ENCODE peak calls at places on chromosomes 11 and 22, in nine cellular contexts. One of them, this sample, is unnamed.

GRCh38 chr11:108561535-108561991 is 32.0 kb downstream of the EXPH5 start:
- DNase-seq in lower leg skin: no peak
- DNase-seq in ovary: no peak
- DNase-seq in progenitor cell of endocrine pancreas: no peak
- DNase-seq in IMR-90: peak
- DNase-seq in uterus: no peak
- DNase-seq in HCT116: no peak
- DNase-seq in fibroblast of mammary gland: no peak
- DNase-seq in CD8-positive, alpha-beta T cell: no peak
- DNase-seq in this sample: no peak

GRCh38 chr22:31977939-31978338 is 33.6 kb downstream of the YWHAH start:
- DNase-seq in lower leg skin: no peak
- DNase-seq in ovary: no peak
- DNase-seq in progenitor cell of endocrine pancreas: no peak
- DNase-seq in IMR-90: no peak
- DNase-seq in uterus: no peak
- DNase-seq in HCT116: no peak
- DNase-seq in fibroblast of mammary gland: no peak
- DNase-seq in CD8-positive, alpha-beta T cell: no peak
- DNase-seq in this sample: no peak

GRCh38 chr11:120566176-120566575 is 54.6 kb downstream of the GRIK4 start:
- DNase-seq in lower leg skin: no peak
- DNase-seq in ovary: no peak
- DNase-seq in progenitor cell of endocrine pancreas: no peak
- DNase-seq in IMR-90: peak
- DNase-seq in uterus: no peak
- DNase-seq in HCT116: peak
- DNase-seq in fibroblast of mammary gland: no peak
- DNase-seq in CD8-positive, alpha-beta T cell: no peak
- DNase-seq in this sample: no peak

GRCh38 chr22:36116127-36116526 is 44.4 kb downstream of the APOL3 start:
- DNase-seq in lower leg skin: no peak
- DNase-seq in ovary: no peak
- DNase-seq in progenitor cell of endocrine pancreas: no peak
- DNase-seq in IMR-90: no peak
- DNase-seq in uterus: no peak
- DNase-seq in HCT116: no peak
- DNase-seq in fibroblast of mammary gland: no peak
- DNase-seq in CD8-positive, alpha-beta T cell: no peak
- DNase-seq in this sample: no peak

GRCh38 chr11:72015511-72016061 is 16.9 kb downstream of the IL18BP start:
- DNase-seq in lower leg skin: peak
- DNase-seq in ovary: no peak
- DNase-seq in progenitor cell of endocrine pancreas: no peak
- DNase-seq in IMR-90: peak
- DNase-seq in uterus: no peak
- DNase-seq in HCT116: no peak
- DNase-seq in fibroblast of mammary gland: peak
- DNase-seq in CD8-positive, alpha-beta T cell: no peak
- DNase-seq in this sample: peak

GRCh38 chr11:36372101-36372767 is 76.1 kb downstream of the PRR5L start:
- DNase-seq in lower leg skin: no peak
- DNase-seq in ovary: no peak
- DNase-seq in progenitor cell of endocrine pancreas: no peak
- DNase-seq in IMR-90: peak
- DNase-seq in uterus: no peak
- DNase-seq in HCT116: no peak
- DNase-seq in fibroblast of mammary gland: peak
- DNase-seq in CD8-positive, alpha-beta T cell: no peak
- DNase-seq in this sample: no peak

GRCh38 chr11:17457361-17458104 is 19.1 kb downstream of the ABCC8 start:
- DNase-seq in lower leg skin: no peak
- DNase-seq in ovary: no peak
- DNase-seq in progenitor cell of endocrine pancreas: no peak
- DNase-seq in IMR-90: no peak
- DNase-seq in uterus: no peak
- DNase-seq in HCT116: no peak
- DNase-seq in fibroblast of mammary gland: no peak
- DNase-seq in CD8-positive, alpha-beta T cell: no peak
- DNase-seq in this sample: no peak

GRCh38 chr11:83641511-83641910 is 355.3 kb upstream of the CCDC90B start:
- DNase-seq in lower leg skin: no peak
- DNase-seq in ovary: no peak
- DNase-seq in progenitor cell of endocrine pancreas: no peak
- DNase-seq in IMR-90: peak
- DNase-seq in uterus: peak
- DNase-seq in HCT116: no peak
- DNase-seq in fibroblast of mammary gland: peak
- DNase-seq in CD8-positive, alpha-beta T cell: no peak
- DNase-seq in this sample: no peak

GRCh38 chr11:104041792-104042191 is 5.4 kb downstream of the DDI1 start:
- DNase-seq in lower leg skin: no peak
- DNase-seq in ovary: no peak
- DNase-seq in progenitor cell of endocrine pancreas: no peak
- DNase-seq in IMR-90: no peak
- DNase-seq in uterus: no peak
- DNase-seq in HCT116: no peak
- DNase-seq in fibroblast of mammary gland: no peak
- DNase-seq in CD8-positive, alpha-beta T cell: no peak
- DNase-seq in this sample: no peak

GRCh38 chr11:8354622-8355417 is 91.1 kb upstream of the LMO1 start:
- DNase-seq in lower leg skin: no peak
- DNase-seq in ovary: no peak
- DNase-seq in progenitor cell of endocrine pancreas: no peak
- DNase-seq in IMR-90: no peak
- DNase-seq in uterus: no peak
- DNase-seq in HCT116: no peak
- DNase-seq in fibroblast of mammary gland: no peak
- DNase-seq in CD8-positive, alpha-beta T cell: no peak
- DNase-seq in this sample: no peak

GRCh38 chr11:102453921-102454320 is 1.4 kb upstream of the TMEM123 start:
- DNase-seq in lower leg skin: no peak
- DNase-seq in ovary: no peak
- DNase-seq in progenitor cell of endocrine pancreas: no peak
- DNase-seq in IMR-90: no peak
- DNase-seq in uterus: no peak
- DNase-seq in HCT116: no peak
- DNase-seq in fibroblast of mammary gland: no peak
- DNase-seq in CD8-positive, alpha-beta T cell: no peak
- DNase-seq in this sample: no peak

GRCh38 chr22:19733755-19734154 is 10.4 kb downstream of the GP1BB start:
- DNase-seq in lower leg skin: no peak
- DNase-seq in ovary: no peak
- DNase-seq in progenitor cell of endocrine pancreas: no peak
- DNase-seq in IMR-90: no peak
- DNase-seq in uterus: no peak
- DNase-seq in HCT116: no peak
- DNase-seq in fibroblast of mammary gland: no peak
- DNase-seq in CD8-positive, alpha-beta T cell: no peak
- DNase-seq in this sample: no peak

GRCh38 chr11:7577883-7578242 is 64.1 kb downstream of the PPFIBP2 start:
- DNase-seq in lower leg skin: no peak
- DNase-seq in ovary: no peak
- DNase-seq in progenitor cell of endocrine pancreas: no peak
- DNase-seq in IMR-90: peak
- DNase-seq in uterus: no peak
- DNase-seq in HCT116: no peak
- DNase-seq in fibroblast of mammary gland: peak
- DNase-seq in CD8-positive, alpha-beta T cell: no peak
- DNase-seq in this sample: no peak

GRCh38 chr11:9249252-9249651 is 15.9 kb downstream of the DENND5A start:
- DNase-seq in lower leg skin: no peak
- DNase-seq in ovary: no peak
- DNase-seq in progenitor cell of endocrine pancreas: no peak
- DNase-seq in IMR-90: no peak
- DNase-seq in uterus: no peak
- DNase-seq in HCT116: no peak
- DNase-seq in fibroblast of mammary gland: no peak
- DNase-seq in CD8-positive, alpha-beta T cell: no peak
- DNase-seq in this sample: no peak

GRCh38 chr11:96309001-96309642 is 33.9 kb downstream of the MAML2 start:
- DNase-seq in lower leg skin: no peak
- DNase-seq in ovary: no peak
- DNase-seq in progenitor cell of endocrine pancreas: no peak
- DNase-seq in IMR-90: no peak
- DNase-seq in uterus: no peak
- DNase-seq in HCT116: no peak
- DNase-seq in fibroblast of mammary gland: peak
- DNase-seq in CD8-positive, alpha-beta T cell: no peak
- DNase-seq in this sample: no peak

GRCh38 chr11:57248780-57249383 is 11.8 kb upstream of the APLNR start:
- DNase-seq in lower leg skin: peak
- DNase-seq in ovary: peak
- DNase-seq in progenitor cell of endocrine pancreas: peak
- DNase-seq in IMR-90: peak
- DNase-seq in uterus: peak
- DNase-seq in HCT116: peak
- DNase-seq in fibroblast of mammary gland: peak
- DNase-seq in CD8-positive, alpha-beta T cell: no peak
- DNase-seq in this sample: peak

DNA sequence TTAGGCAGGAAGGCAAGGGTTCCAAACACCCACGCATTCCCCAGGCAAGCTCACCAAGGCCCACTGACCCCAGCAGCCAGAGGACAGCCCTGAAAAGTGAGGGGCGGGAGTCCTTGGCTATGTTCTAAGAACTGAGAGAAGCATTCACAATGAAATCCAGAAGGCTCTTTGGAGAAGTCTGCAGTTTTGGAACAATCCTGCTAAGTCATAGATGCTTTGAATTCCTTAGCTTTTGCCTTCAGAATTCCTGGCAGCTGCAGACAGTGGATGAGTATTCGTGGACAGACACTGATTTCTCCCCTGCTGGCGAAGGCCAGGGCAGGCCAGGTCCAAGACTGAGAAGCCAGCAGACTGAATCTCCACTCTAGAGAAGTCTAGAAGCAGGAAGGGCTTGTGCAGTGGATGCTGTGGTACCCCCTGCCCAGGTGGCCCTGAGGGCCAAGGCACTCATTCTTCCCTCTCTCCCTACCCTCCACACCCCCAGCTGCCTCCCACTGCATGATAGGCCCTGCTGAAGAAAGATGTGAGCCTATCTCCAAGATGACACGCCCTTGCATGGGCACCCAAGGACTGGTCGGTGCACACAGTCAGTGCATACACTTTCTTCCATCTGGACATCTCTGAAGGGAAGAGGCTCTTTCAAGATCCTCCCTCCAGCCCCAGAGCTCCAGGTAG is 133.2 kb upstream of the TEAD1 start:
- DNase-seq in lower leg skin: peak
- DNase-seq in ovary: no peak
- DNase-seq in progenitor cell of endocrine pancreas: no peak
- DNase-seq in IMR-90: peak
- DNase-seq in uterus: peak
- DNase-seq in HCT116: no peak
- DNase-seq in fibroblast of mammary gland: peak
- DNase-seq in CD8-positive, alpha-beta T cell: no peak
- DNase-seq in this sample: no peak
- TF ChIP-seq CTCF in lower leg skin: no peak
- TF ChIP-seq CTCF in ovary: no peak
- TF ChIP-seq CTCF in progenitor cell of endocrine pancreas: no peak
- TF ChIP-seq CTCF in IMR-90: peak
- TF ChIP-seq CTCF in uterus: no peak
- TF ChIP-seq CTCF in HCT116: no peak
- TF ChIP-seq CTCF in fibroblast of mammary gland: peak
- TF ChIP-seq CTCF in CD8-positive, alpha-beta T cell: no peak
- TF ChIP-seq CTCF in this sample: no peak

DNA sequence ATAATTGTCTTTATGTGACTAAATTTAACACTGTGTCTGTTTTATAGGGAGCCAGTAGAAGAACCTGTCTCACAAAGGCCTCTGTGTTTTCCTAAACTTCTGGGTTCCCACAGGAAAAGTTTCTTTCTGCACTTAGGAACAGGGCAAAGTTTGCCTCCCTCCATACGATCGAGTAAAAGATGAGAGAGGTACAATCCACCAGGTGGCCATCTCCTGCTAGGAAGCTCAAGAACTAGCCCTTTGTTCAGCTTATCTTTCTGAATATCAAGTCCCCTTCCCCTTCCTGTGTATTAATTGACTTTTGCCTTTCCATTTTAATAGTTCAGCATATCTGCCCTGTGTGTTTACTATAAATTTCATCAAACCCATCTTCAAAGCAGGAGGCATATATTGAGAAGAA is 18.0 kb downstream of the CSNK2A3 start:
- DNase-seq in lower leg skin: no peak
- DNase-seq in ovary: no peak
- DNase-seq in progenitor cell of endocrine pancreas: no peak
- DNase-seq in IMR-90: no peak
- DNase-seq in uterus: no peak
- DNase-seq in HCT116: no peak
- DNase-seq in fibroblast of mammary gland: no peak
- DNase-seq in CD8-positive, alpha-beta T cell: no peak
- DNase-seq in this sample: no peak
- TF ChIP-seq CTCF in lower leg skin: no peak
- TF ChIP-seq CTCF in ovary: no peak
- TF ChIP-seq CTCF in progenitor cell of endocrine pancreas: no peak
- TF ChIP-seq CTCF in IMR-90: no peak
- TF ChIP-seq CTCF in uterus: no peak
- TF ChIP-seq CTCF in HCT116: no peak
- TF ChIP-seq CTCF in fibroblast of mammary gland: no peak
- TF ChIP-seq CTCF in CD8-positive, alpha-beta T cell: no peak
- TF ChIP-seq CTCF in this sample: no peak

DNA sequence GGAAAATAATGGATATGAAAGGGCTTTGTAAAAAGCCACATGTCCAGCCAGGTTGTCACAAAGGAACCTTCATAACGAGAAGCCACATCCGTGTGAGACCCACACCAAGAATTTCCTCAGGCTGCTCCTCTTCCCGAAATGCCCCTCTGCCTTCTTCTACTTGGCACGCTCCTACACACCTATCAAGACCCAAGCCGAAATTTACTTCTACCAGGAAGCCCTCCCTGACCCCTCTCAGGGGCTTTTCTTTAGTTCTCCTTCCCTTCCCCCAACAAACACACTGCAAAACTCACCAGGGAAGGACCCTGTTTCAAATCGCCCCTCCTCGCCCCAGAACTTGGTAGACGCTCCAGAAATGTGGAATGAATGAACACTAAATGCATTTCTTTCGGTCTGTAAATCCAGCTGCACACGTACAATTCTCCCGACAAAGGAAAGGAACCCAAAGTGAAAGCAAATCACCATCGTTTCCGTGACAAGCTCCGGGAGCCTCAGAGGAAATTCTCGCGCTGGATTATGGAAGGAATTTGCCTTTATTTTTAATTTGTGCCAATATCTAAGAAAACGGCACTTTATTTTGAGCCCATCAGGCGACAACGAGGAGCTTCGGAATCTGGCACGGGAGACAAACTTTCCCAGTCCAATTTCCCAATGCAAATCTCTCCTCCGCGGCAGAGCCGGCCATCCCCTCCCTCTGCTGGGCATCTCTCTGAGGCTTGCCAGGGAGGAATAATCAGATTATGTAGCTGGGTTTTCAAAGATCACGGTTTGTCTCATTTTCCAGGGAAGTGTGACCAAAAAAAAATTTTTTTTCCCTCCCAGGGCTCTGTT is 13.2 kb upstream of the SHISAL1 start:
- DNase-seq in lower leg skin: no peak
- DNase-seq in ovary: no peak
- DNase-seq in progenitor cell of endocrine pancreas: no peak
- DNase-seq in IMR-90: peak
- DNase-seq in uterus: no peak
- DNase-seq in HCT116: no peak
- DNase-seq in fibroblast of mammary gland: peak
- DNase-seq in CD8-positive, alpha-beta T cell: no peak
- DNase-seq in this sample: no peak
- TF ChIP-seq CTCF in lower leg skin: no peak
- TF ChIP-seq CTCF in ovary: peak
- TF ChIP-seq CTCF in progenitor cell of endocrine pancreas: no peak
- TF ChIP-seq CTCF in IMR-90: peak
- TF ChIP-seq CTCF in uterus: peak
- TF ChIP-seq CTCF in HCT116: no peak
- TF ChIP-seq CTCF in fibroblast of mammary gland: peak
- TF ChIP-seq CTCF in CD8-positive, alpha-beta T cell: no peak
- TF ChIP-seq CTCF in this sample: no peak

GRCh38 chr11:910589-911030 is at the start of gene CHID1:
- DNase-seq in lower leg skin: peak
- DNase-seq in ovary: peak
- DNase-seq in progenitor cell of endocrine pancreas: peak
- DNase-seq in IMR-90: peak
- DNase-seq in uterus: peak
- DNase-seq in HCT116: peak
- DNase-seq in fibroblast of mammary gland: peak
- DNase-seq in CD8-positive, alpha-beta T cell: peak
- DNase-seq in this sample: peak
- TF ChIP-seq CTCF in lower leg skin: no peak
- TF ChIP-seq CTCF in ovary: no peak
- TF ChIP-seq CTCF in progenitor cell of endocrine pancreas: no peak
- TF ChIP-seq CTCF in IMR-90: no peak
- TF ChIP-seq CTCF in uterus: no peak
- TF ChIP-seq CTCF in HCT116: no peak
- TF ChIP-seq CTCF in fibroblast of mammary gland: no peak
- TF ChIP-seq CTCF in CD8-positive, alpha-beta T cell: no peak
- TF ChIP-seq CTCF in this sample: no peak